ENCODE peak calls at places on chromosomes 7 and 10, in nine cellular contexts. One of them, this sample, is unnamed. For H3K27me3, the result is how much of the 10 kb centered on the place peaks cover.

GRCh38 chr10:128065881-128066534 is 60.2 kb downstream of the MKI67 start:
- DNase-seq in ascending aorta: peak
- DNase-seq in astrocyte: no peak
- DNase-seq in AG04450: no peak
- DNase-seq in brain microvascular endothelial cell: no peak
- DNase-seq in transverse colon: peak
- DNase-seq in WERI-Rb-1: no peak
- DNase-seq in left ventricle myocardium inferior: no peak
- DNase-seq in IMR-90: no peak
- DNase-seq in this sample: no peak

GRCh38 chr7:155701972-155702544 is 57.6 kb downstream of the RBM33 start:
- DNase-seq in ascending aorta: no peak
- DNase-seq in astrocyte: no peak
- DNase-seq in AG04450: no peak
- DNase-seq in brain microvascular endothelial cell: no peak
- DNase-seq in transverse colon: no peak
- DNase-seq in WERI-Rb-1: no peak
- DNase-seq in left ventricle myocardium inferior: no peak
- DNase-seq in IMR-90: no peak
- DNase-seq in this sample: no peak

GRCh38 chr7:27602766-27603165 is 59.9 kb downstream of the HIBADH start:
- DNase-seq in ascending aorta: no peak
- DNase-seq in astrocyte: no peak
- DNase-seq in AG04450: no peak
- DNase-seq in brain microvascular endothelial cell: no peak
- DNase-seq in transverse colon: no peak
- DNase-seq in WERI-Rb-1: no peak
- DNase-seq in left ventricle myocardium inferior: no peak
- DNase-seq in IMR-90: no peak
- DNase-seq in this sample: no peak

GRCh38 chr7:12256025-12256570 is 45.0 kb downstream of the TMEM106B start:
- DNase-seq in ascending aorta: no peak
- DNase-seq in astrocyte: peak
- DNase-seq in AG04450: no peak
- DNase-seq in brain microvascular endothelial cell: peak
- DNase-seq in transverse colon: no peak
- DNase-seq in WERI-Rb-1: no peak
- DNase-seq in left ventricle myocardium inferior: no peak
- DNase-seq in IMR-90: peak
- DNase-seq in this sample: no peak

GRCh38 chr10:112340601-112341000 is 33.3 kb upstream of the ACSL5 start:
- DNase-seq in ascending aorta: peak
- DNase-seq in astrocyte: no peak
- DNase-seq in AG04450: no peak
- DNase-seq in brain microvascular endothelial cell: no peak
- DNase-seq in transverse colon: no peak
- DNase-seq in WERI-Rb-1: no peak
- DNase-seq in left ventricle myocardium inferior: no peak
- DNase-seq in IMR-90: no peak
- DNase-seq in this sample: no peak

GRCh38 chr10:43249962-43250624 is 16.8 kb downstream of the RASGEF1A start:
- DNase-seq in ascending aorta: no peak
- DNase-seq in astrocyte: no peak
- DNase-seq in AG04450: no peak
- DNase-seq in brain microvascular endothelial cell: no peak
- DNase-seq in transverse colon: no peak
- DNase-seq in WERI-Rb-1: no peak
- DNase-seq in left ventricle myocardium inferior: peak
- DNase-seq in IMR-90: no peak
- DNase-seq in this sample: peak

GRCh38 chr7:69677905-69678793 is 79.9 kb downstream of the AUTS2 start:
- DNase-seq in ascending aorta: no peak
- DNase-seq in astrocyte: no peak
- DNase-seq in AG04450: no peak
- DNase-seq in brain microvascular endothelial cell: no peak
- DNase-seq in transverse colon: no peak
- DNase-seq in WERI-Rb-1: no peak
- DNase-seq in left ventricle myocardium inferior: no peak
- DNase-seq in IMR-90: no peak
- DNase-seq in this sample: no peak

GRCh38 chr10:71392791-71393781 is 3.6 kb upstream of the CDH23 start:
- DNase-seq in ascending aorta: no peak
- DNase-seq in astrocyte: no peak
- DNase-seq in AG04450: no peak
- DNase-seq in brain microvascular endothelial cell: no peak
- DNase-seq in transverse colon: no peak
- DNase-seq in WERI-Rb-1: no peak
- DNase-seq in left ventricle myocardium inferior: no peak
- DNase-seq in IMR-90: no peak
- DNase-seq in this sample: no peak

GRCh38 chr7:90749262-90749661 is 153.1 kb downstream of the CDK14 start:
- DNase-seq in ascending aorta: no peak
- DNase-seq in astrocyte: no peak
- DNase-seq in AG04450: no peak
- DNase-seq in brain microvascular endothelial cell: no peak
- DNase-seq in transverse colon: no peak
- DNase-seq in WERI-Rb-1: no peak
- DNase-seq in left ventricle myocardium inferior: no peak
- DNase-seq in IMR-90: no peak
- DNase-seq in this sample: no peak

GRCh38 chr7:120404042-120404441 is 131.1 kb downstream of the KCND2 start:
- DNase-seq in ascending aorta: no peak
- DNase-seq in astrocyte: no peak
- DNase-seq in AG04450: no peak
- DNase-seq in brain microvascular endothelial cell: no peak
- DNase-seq in transverse colon: no peak
- DNase-seq in WERI-Rb-1: no peak
- DNase-seq in left ventricle myocardium inferior: no peak
- DNase-seq in IMR-90: no peak
- DNase-seq in this sample: no peak

GRCh38 chr10:29130190-29130673 is 158.6 kb upstream of the LYZL1 start:
- DNase-seq in ascending aorta: no peak
- DNase-seq in astrocyte: no peak
- DNase-seq in AG04450: no peak
- DNase-seq in brain microvascular endothelial cell: no peak
- DNase-seq in transverse colon: no peak
- DNase-seq in WERI-Rb-1: no peak
- DNase-seq in left ventricle myocardium inferior: no peak
- DNase-seq in IMR-90: peak
- DNase-seq in this sample: no peak

GRCh38 chr7:27442446-27442845 is 199.8 kb downstream of the EVX1 start:
- DNase-seq in ascending aorta: no peak
- DNase-seq in astrocyte: peak
- DNase-seq in AG04450: no peak
- DNase-seq in brain microvascular endothelial cell: peak
- DNase-seq in transverse colon: no peak
- DNase-seq in WERI-Rb-1: no peak
- DNase-seq in left ventricle myocardium inferior: no peak
- DNase-seq in IMR-90: peak
- DNase-seq in this sample: no peak

GRCh38 chr7:136807598-136807997 is 60.9 kb upstream of the CHRM2 start:
- DNase-seq in ascending aorta: no peak
- DNase-seq in astrocyte: no peak
- DNase-seq in AG04450: no peak
- DNase-seq in brain microvascular endothelial cell: no peak
- DNase-seq in transverse colon: no peak
- DNase-seq in WERI-Rb-1: no peak
- DNase-seq in left ventricle myocardium inferior: no peak
- DNase-seq in IMR-90: no peak
- DNase-seq in this sample: no peak

GRCh38 chr7:157378390-157378789 is 41.6 kb downstream of the DNAJB6 start:
- DNase-seq in ascending aorta: peak
- DNase-seq in astrocyte: no peak
- DNase-seq in AG04450: no peak
- DNase-seq in brain microvascular endothelial cell: no peak
- DNase-seq in transverse colon: no peak
- DNase-seq in WERI-Rb-1: no peak
- DNase-seq in left ventricle myocardium inferior: no peak
- DNase-seq in IMR-90: no peak
- DNase-seq in this sample: no peak

GRCh38 chr7:18354686-18355085 is 140.9 kb upstream of the HDAC9 start:
- DNase-seq in ascending aorta: no peak
- DNase-seq in astrocyte: peak
- DNase-seq in AG04450: no peak
- DNase-seq in brain microvascular endothelial cell: peak
- DNase-seq in transverse colon: no peak
- DNase-seq in WERI-Rb-1: no peak
- DNase-seq in left ventricle myocardium inferior: no peak
- DNase-seq in IMR-90: peak
- DNase-seq in this sample: no peak

DNA sequence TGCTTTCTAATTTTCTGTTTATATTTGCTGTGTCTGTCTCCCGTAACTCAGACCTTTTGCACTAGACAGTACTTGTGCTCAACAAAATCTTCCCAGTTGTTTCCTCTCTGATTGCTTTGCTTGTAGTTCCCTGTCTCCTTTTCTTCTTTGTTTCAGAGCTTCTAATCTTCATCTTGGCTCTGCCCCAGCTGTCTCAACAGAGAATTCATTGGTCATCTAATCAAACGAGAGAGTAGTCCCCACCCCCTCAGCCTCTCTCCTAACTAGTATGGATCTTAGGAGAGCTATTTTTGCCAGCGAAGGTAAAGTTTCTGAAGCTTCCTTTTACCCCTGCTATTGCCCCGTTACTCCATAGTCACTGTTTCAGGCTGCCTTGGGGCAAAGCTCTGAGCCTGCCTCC is 32.8 kb downstream of the SLC26A4 start:
- DNase-seq in ascending aorta: no peak
- DNase-seq in astrocyte: no peak
- DNase-seq in AG04450: no peak
- DNase-seq in brain microvascular endothelial cell: peak
- DNase-seq in transverse colon: no peak
- DNase-seq in WERI-Rb-1: no peak
- DNase-seq in left ventricle myocardium inferior: no peak
- DNase-seq in IMR-90: no peak
- DNase-seq in this sample: no peak
- TF ChIP-seq CTCF in ascending aorta: no peak
- TF ChIP-seq CTCF in astrocyte: no peak
- TF ChIP-seq CTCF in AG04450: no peak
- TF ChIP-seq CTCF in brain microvascular endothelial cell: no peak
- TF ChIP-seq CTCF in transverse colon: no peak
- TF ChIP-seq CTCF in WERI-Rb-1: no peak
- TF ChIP-seq CTCF in left ventricle myocardium inferior: no peak
- TF ChIP-seq CTCF in IMR-90: no peak
- TF ChIP-seq CTCF in this sample: no peak

DNA sequence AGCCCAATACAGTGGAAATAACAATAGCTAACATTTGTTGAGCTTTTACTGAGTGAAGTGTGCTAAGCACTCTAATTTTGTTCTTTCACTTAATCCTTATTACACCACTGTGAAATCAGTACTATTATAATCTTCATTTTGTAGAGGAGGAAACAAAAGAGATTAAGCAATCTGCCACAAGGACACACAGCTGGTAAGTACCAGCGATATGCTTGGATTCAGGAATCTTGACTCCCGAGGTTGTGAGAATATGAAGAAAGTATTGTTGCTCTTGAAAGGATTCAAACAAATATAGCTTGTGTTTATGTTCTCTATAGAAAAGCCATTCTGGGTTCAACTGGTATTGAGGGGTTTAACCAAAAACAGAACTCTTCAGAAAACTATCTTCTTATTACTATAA is 93.7 kb upstream of the HECTD2 start:
- DNase-seq in ascending aorta: no peak
- DNase-seq in astrocyte: no peak
- DNase-seq in AG04450: no peak
- DNase-seq in brain microvascular endothelial cell: no peak
- DNase-seq in transverse colon: no peak
- DNase-seq in WERI-Rb-1: no peak
- DNase-seq in left ventricle myocardium inferior: no peak
- DNase-seq in IMR-90: peak
- DNase-seq in this sample: no peak
- H3K27me3 ChIP-seq in ascending aorta: under half
- H3K27me3 ChIP-seq in astrocyte: under half
- H3K27me3 ChIP-seq in AG04450: under half
- H3K27me3 ChIP-seq in brain microvascular endothelial cell: under half
- H3K27me3 ChIP-seq in transverse colon: under half
- H3K27me3 ChIP-seq in WERI-Rb-1: under half
- H3K27me3 ChIP-seq in left ventricle myocardium inferior: under half
- H3K27me3 ChIP-seq in IMR-90: under half
- H3K27me3 ChIP-seq in this sample: under half

GRCh38 chr7:125675169-125675568 is 745.5 kb upstream of the POT1 start:
- DNase-seq in ascending aorta: no peak
- DNase-seq in astrocyte: no peak
- DNase-seq in AG04450: no peak
- DNase-seq in brain microvascular endothelial cell: no peak
- DNase-seq in transverse colon: no peak
- DNase-seq in WERI-Rb-1: no peak
- DNase-seq in left ventricle myocardium inferior: no peak
- DNase-seq in IMR-90: no peak
- DNase-seq in this sample: no peak

GRCh38 chr7:125668321-125668993 is 738.8 kb upstream of the POT1 start:
- DNase-seq in ascending aorta: no peak
- DNase-seq in astrocyte: peak
- DNase-seq in AG04450: no peak
- DNase-seq in brain microvascular endothelial cell: no peak
- DNase-seq in transverse colon: no peak
- DNase-seq in WERI-Rb-1: no peak
- DNase-seq in left ventricle myocardium inferior: no peak
- DNase-seq in IMR-90: no peak
- DNase-seq in this sample: no peak

GRCh38 chr7:125675628-125676027 is 746.0 kb upstream of the POT1 start:
- DNase-seq in ascending aorta: no peak
- DNase-seq in astrocyte: no peak
- DNase-seq in AG04450: no peak
- DNase-seq in brain microvascular endothelial cell: no peak
- DNase-seq in transverse colon: no peak
- DNase-seq in WERI-Rb-1: no peak
- DNase-seq in left ventricle myocardium inferior: no peak
- DNase-seq in IMR-90: no peak
- DNase-seq in this sample: no peak

DNA sequence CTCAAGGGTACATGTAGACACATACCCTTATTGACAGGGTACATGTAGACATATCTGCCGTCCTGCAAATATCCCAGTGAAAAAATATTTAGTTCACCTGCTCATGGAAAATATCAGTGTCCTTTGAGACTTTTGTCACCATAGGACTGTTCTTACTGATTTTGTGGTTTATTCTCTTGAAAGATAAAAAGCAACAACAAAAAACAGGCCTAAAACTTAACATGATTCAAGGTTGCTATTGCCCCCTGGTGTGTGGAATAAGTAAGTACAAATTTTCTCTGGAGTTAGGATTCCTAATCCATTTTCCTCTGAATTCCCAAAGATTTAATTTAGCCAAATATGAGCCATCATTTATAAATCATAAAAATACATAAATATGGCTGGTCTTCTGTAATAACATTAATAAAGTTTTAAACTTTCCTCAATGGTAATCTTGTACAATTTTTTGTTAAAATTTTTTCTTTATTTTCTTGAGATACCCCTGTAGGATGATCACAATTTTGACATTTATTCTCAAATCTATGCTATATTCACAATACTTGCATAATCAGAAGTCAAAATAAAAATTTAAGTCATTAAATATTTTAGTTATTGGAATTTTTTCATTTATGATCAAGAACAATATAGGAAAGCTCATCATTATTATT is 741.4 kb upstream of the POT1 start:
- DNase-seq in ascending aorta: no peak
- DNase-seq in astrocyte: peak
- DNase-seq in AG04450: no peak
- DNase-seq in brain microvascular endothelial cell: peak
- DNase-seq in transverse colon: no peak
- DNase-seq in WERI-Rb-1: no peak
- DNase-seq in left ventricle myocardium inferior: no peak
- DNase-seq in IMR-90: no peak
- DNase-seq in this sample: no peak
- TF ChIP-seq CTCF in ascending aorta: no peak
- TF ChIP-seq CTCF in astrocyte: peak
- TF ChIP-seq CTCF in AG04450: peak
- TF ChIP-seq CTCF in brain microvascular endothelial cell: peak
- TF ChIP-seq CTCF in transverse colon: peak
- TF ChIP-seq CTCF in WERI-Rb-1: peak
- TF ChIP-seq CTCF in left ventricle myocardium inferior: peak
- TF ChIP-seq CTCF in IMR-90: peak
- TF ChIP-seq CTCF in this sample: peak

GRCh38 chr10:100672199-100672598 is 73.2 kb upstream of the PAX2 start:
- DNase-seq in ascending aorta: no peak
- DNase-seq in astrocyte: no peak
- DNase-seq in AG04450: no peak
- DNase-seq in brain microvascular endothelial cell: no peak
- DNase-seq in transverse colon: no peak
- DNase-seq in WERI-Rb-1: no peak
- DNase-seq in left ventricle myocardium inferior: no peak
- DNase-seq in IMR-90: no peak
- DNase-seq in this sample: no peak
- H3K27me3 ChIP-seq in ascending aorta: under half
- H3K27me3 ChIP-seq in astrocyte: under half
- H3K27me3 ChIP-seq in AG04450: under half
- H3K27me3 ChIP-seq in brain microvascular endothelial cell: under half
- H3K27me3 ChIP-seq in transverse colon: half or more
- H3K27me3 ChIP-seq in WERI-Rb-1: half or more
- H3K27me3 ChIP-seq in left ventricle myocardium inferior: half or more
- H3K27me3 ChIP-seq in IMR-90: under half
- H3K27me3 ChIP-seq in this sample: half or more

This sample was measured in RWPE2.